ENCODE peak calls at places on chromosomes 1 and 21, in eight cellular contexts. C is endothelial cell, Z is AG04450, L is A549, W is ascending aorta, H is brain microvascular endothelial cell, S is body of pancreas, X is lung. J is an unnamed sample.
A peak's percentile ranks its signal among the peaks of the same experiment; 100 is the strongest.

GRCh38 chr1:93710499-93710898 is 28.9 kb upstream of the BCAR3 start:
- DNase-seq in C (no peak), Z (no peak), L (no peak), W (no peak), H (no peak), S (no peak), X (no peak), J (no peak)

GRCh38 chr1:248926401-248927182 is 20.6 kb downstream of the PGBD2 start:
- DNase-seq in C (no peak), Z (peak; percentile 26), L (no peak), W (no peak), H (peak; percentile 83), S (no peak), X (no peak), J (no peak)

GRCh38 chr21:46036696-46037337 is 55.2 kb downstream of the COL6A1 start:
- DNase-seq in C (no peak), Z (no peak), L (no peak), W (no peak), H (no peak), S (no peak), X (no peak), J (no peak)

GRCh38 chr1:65148548-65149390 is 766 bp downstream of the AK4 start:
- DNase-seq in C (peak; percentile 52), Z (no peak), L (peak; percentile 38), W (no peak), H (no peak), S (no peak), X (no peak), J (no peak)

GRCh38 chr1:42176902-42177519 is 12.5 kb upstream of the GUCA2A start:
- DNase-seq in C (no peak), Z (no peak), L (peak; percentile 40), W (no peak), H (peak; percentile 29), S (peak; percentile 48), X (no peak), J (no peak)

GRCh38 chr1:39105841-39106765 is 80.0 kb downstream of the NDUFS5 start:
- DNase-seq in C (peak; percentile 32), Z (no peak), L (no peak), W (no peak), H (no peak), S (peak; percentile 78), X (peak; percentile 60), J (no peak)

GRCh38 chr1:230824571-230825060 is 43.7 kb downstream of the C1orf198 start:
- DNase-seq in C (no peak), Z (no peak), L (no peak), W (no peak), H (no peak), S (peak; percentile 39), X (no peak), J (no peak)

GRCh38 chr1:27144349-27144748 is 10.6 kb downstream of the SLC9A1 start:
- DNase-seq in C (no peak), Z (no peak), L (no peak), W (no peak), H (no peak), S (no peak), X (no peak), J (no peak)

GRCh38 chr1:19698181-19698580 is 33.5 kb downstream of the HTR6 start:
- DNase-seq in C (no peak), Z (no peak), L (no peak), W (no peak), H (no peak), S (no peak), X (no peak), J (no peak)

GRCh38 chr1:115643219-115643618 is 1.4 kb downstream of the VANGL1 start:
- DNase-seq in C (no peak), Z (no peak), L (no peak), W (no peak), H (no peak), S (no peak), X (no peak), J (no peak)

GRCh38 chr1:115641762-115642167 is at the start of gene VANGL1:
- DNase-seq in C (peak; percentile 63), Z (no peak), L (peak; percentile 56), W (no peak), H (peak; percentile 49), S (peak; percentile 78), X (peak; percentile 55), J (no peak)

GRCh38 chr1:115643636-115644035 is 1.9 kb downstream of the VANGL1 start:
- DNase-seq in C (no peak), Z (no peak), L (no peak), W (no peak), H (no peak), S (no peak), X (no peak), J (no peak)

GRCh38 chr1:115644109-115644508 is 2.3 kb downstream of the VANGL1 start:
- DNase-seq in C (no peak), Z (no peak), L (no peak), W (no peak), H (no peak), S (no peak), X (no peak), J (no peak)

DNA sequence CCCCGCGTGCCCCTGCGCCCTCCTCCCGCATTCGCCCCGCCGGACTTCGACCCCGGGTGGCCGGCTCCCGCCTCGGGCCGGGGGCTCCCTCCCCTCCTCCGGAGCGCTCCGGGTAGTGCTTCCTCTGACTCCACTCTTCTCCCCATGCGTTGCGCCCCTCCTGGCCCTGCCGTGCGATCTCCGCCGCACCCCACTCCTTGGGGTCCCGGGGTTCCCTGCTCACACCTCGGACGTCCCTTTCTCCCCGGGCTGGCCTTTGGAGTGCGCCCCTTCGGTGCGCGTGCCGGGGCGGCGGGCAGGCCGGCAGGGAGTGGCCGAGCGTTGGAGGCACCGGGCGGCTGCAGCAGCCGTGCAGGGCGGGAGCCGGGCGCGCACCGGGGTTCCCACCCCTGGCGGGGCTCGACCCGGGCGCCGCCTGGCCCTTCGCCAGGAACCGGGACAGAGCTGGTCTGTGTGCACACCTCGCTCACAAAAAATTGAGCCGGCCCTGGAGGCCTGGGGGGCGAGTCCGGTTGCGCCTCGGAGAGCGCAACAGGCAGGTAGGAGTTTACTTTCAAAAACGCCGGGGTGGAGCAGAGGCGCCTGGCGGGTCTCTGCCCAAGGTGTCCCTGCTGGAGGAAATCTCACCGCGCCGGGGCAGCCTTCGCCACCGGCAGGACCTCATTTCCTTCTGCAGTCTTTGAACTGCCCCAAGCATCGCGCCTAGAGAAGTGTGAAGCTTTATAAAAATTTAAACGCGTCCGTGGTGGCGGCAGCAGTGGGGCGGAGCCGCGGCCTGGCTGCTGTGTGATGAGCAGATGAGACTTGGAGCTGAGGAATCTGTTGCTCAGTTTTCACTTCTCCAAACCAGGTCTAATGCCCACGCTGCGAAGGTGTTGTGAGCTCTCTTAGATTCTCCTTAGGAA is 650 bp downstream of the VANGL1 start:
- DNase-seq in C (peak; percentile 37), Z (no peak), L (peak; percentile 32), W (no peak), H (peak; percentile 31), S (peak; percentile 62), X (peak; percentile 41), J (peak; percentile 31)
- TF ChIP-seq CTCF in C (no peak), Z (peak; percentile 1), L (peak; percentile 11), W (no peak), H (peak; percentile 34), S (no peak), X (no peak), J (no peak)

GRCh38 chr1:192488058-192488457 is 87.5 kb upstream of the RGS1 start:
- DNase-seq in C (no peak), Z (no peak), L (no peak), W (no peak), H (no peak), S (no peak), X (no peak), J (no peak)
- TF ChIP-seq CTCF in C (peak; percentile 58), Z (peak; percentile 19), L (no peak), W (no peak), H (peak; percentile 26), S (no peak), X (no peak), J (no peak)

GRCh38 chr21:41975391-41976272 is 21.8 kb upstream of the C2CD2 start:
- DNase-seq in C (no peak), Z (no peak), L (no peak), W (no peak), H (no peak), S (no peak), X (no peak), J (no peak)

GRCh38 chr21:41973427-41973831 is 19.6 kb upstream of the C2CD2 start:
- DNase-seq in C (no peak), Z (no peak), L (no peak), W (no peak), H (no peak), S (no peak), X (no peak), J (no peak)

GRCh38 chr21:41972511-41973205 is 18.8 kb upstream of the C2CD2 start:
- DNase-seq in C (no peak), Z (no peak), L (no peak), W (no peak), H (no peak), S (no peak), X (no peak), J (no peak)

GRCh38 chr21:41974752-41975053 is 20.9 kb upstream of the C2CD2 start:
- DNase-seq in C (no peak), Z (no peak), L (no peak), W (no peak), H (no peak), S (no peak), X (no peak), J (no peak)

DNA sequence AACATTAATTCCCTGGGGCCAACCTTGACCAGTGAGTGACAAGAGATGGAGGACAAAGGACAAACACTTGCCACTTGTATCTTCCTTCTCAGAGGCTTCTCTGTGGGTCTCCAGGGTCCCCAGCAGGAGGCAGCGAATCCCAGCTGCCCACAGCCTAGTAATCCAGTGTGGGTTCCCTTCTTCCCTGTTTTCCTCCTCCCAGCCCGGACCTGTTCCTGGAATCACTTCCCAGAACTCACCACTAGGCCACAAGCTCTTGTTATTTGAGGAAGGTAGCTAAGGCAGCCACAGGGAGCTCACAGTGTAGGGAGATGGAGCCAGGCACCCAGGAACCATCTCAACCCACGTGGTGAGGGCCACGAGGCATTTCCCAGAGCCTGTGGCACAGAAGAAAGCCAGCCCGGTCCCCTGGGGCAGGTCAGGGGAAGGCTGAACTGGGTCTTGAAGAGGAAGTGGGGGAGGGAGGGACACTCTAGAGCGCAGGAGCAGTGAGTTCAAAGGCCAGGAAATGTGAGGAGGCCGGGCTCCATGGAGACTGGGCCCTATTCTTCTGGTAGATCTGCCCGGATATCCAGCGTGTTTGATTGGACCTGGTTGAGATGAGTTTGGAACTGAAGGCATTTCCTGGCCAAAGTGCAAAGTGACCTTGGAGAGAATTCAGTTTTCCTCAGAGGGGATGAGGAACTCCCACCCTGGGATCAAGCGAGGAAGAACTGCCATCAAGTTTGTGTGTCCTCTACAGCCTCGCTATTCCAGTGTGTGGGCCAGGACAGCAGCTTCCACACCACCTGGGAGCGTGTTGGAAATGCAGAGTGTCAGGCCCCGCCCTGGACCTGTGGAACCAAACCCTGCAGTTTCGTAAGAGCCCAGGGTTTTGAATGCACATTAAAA is 20.3 kb upstream of the C2CD2 start:
- DNase-seq in C (no peak), Z (no peak), L (no peak), W (no peak), H (no peak), S (no peak), X (peak; percentile 28), J (no peak)
- TF ChIP-seq CTCF in C (peak; percentile 44), Z (peak; percentile 8), L (no peak), W (peak; percentile 7), H (peak; percentile 34), S (no peak), X (no peak), J (no peak)

DNA sequence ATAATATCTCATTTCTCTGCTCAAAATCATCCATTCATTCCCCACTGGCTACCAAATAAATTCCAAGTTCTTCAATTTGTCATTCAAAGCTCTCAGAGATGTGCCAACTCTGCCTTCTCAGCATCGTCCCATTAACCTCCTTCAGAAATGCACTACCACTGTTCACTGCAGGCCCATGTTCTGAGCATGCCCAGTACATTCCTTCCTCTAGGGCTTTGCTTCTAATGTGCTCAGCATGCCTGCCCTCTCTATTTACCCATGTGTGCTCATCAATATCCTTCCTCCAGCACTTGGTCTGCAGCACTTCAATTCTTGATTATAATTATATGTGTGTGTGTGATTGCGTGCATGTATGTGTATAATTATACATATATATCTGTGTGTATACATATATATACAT is 36.1 kb upstream of the RGS8 start:
- DNase-seq in C (peak; percentile 5), Z (no peak), L (no peak), W (no peak), H (peak; percentile 23), S (no peak), X (no peak), J (no peak)
- TF ChIP-seq CTCF in C (peak; percentile 50), Z (peak; percentile 49), L (no peak), W (no peak), H (peak; percentile 65), S (no peak), X (no peak), J (no peak)